ENCODE peak calls at places on chromosome 19, in five cellular contexts. B, N, X, D and Q are unnamed samples. For H3K4me1, the result is how much of the 10 kb centered on the place peaks cover.

GRCh38 chr19:33281296-33281926 is 20.9 kb downstream of the CEBPA start:
- DNase-seq in B (peak), N (no peak), X (no peak), D (no peak), Q (no peak)

GRCh38 chr19:52646571-52647222 is 8.5 kb upstream of the ZNF83 start:
- DNase-seq in B (no peak), N (no peak), X (no peak), D (no peak), Q (no peak)

GRCh38 chr19:55373993-55374757 is 2.5 kb upstream of the TMEM190 start:
- DNase-seq in B (no peak), N (no peak), X (no peak), D (no peak), Q (no peak)

GRCh38 chr19:34645551-34645950 is 31.4 kb downstream of the SCGB2B2 start:
- DNase-seq in B (no peak), N (no peak), X (peak), D (no peak), Q (no peak)

GRCh38 chr19:40501599-40501998 is 34.8 kb downstream of the SPTBN4 start:
- DNase-seq in B (no peak), N (no peak), X (no peak), D (no peak), Q (no peak)

GRCh38 chr19:30596813-30597399 is 224.7 kb downstream of the ZNF536 start:
- DNase-seq in B (no peak), N (no peak), X (no peak), D (peak), Q (no peak)

GRCh38 chr19:48925240-48925843 is 8.2 kb upstream of the DHDH start:
- DNase-seq in B (no peak), N (no peak), X (no peak), D (no peak), Q (no peak)

GRCh38 chr19:50492303-50493052 is 15.8 kb upstream of the GARIN5A start:
- DNase-seq in B (peak), N (no peak), X (peak), D (no peak), Q (no peak)

GRCh38 chr19:35935911-35936737 is at the start of gene LRFN3:
- DNase-seq in B (peak), N (peak), X (peak), D (peak), Q (peak)

GRCh38 chr19:55437410-55437809 is 5.7 kb downstream of the SHISA7 start:
- DNase-seq in B (peak), N (peak), X (no peak), D (no peak), Q (peak)

GRCh38 chr19:48868196-48868886 is at the start of gene PLEKHA4:
- DNase-seq in B (peak), N (no peak), X (peak), D (peak), Q (peak)

GRCh38 chr19:43809762-43810696 is 7.8 kb upstream of the LYPD5 start:
- DNase-seq in B (no peak), N (no peak), X (no peak), D (no peak), Q (no peak)

GRCh38 chr19:11452814-11453335 is 17.4 kb downstream of the PRKCSH start:
- DNase-seq in B (no peak), N (no peak), X (no peak), D (no peak), Q (no peak)

GRCh38 chr19:4983346-4984105 is 14.6 kb downstream of the KDM4B start:
- DNase-seq in B (peak), N (no peak), X (peak), D (no peak), Q (no peak)

GRCh38 chr19:43798546-43799409 is 3.5 kb downstream of the LYPD5 start:
- DNase-seq in B (no peak), N (no peak), X (no peak), D (no peak), Q (no peak)

GRCh38 chr19:53951947-53952346 is 10.8 kb upstream of the CACNG8 start:
- DNase-seq in B (no peak), N (no peak), X (no peak), D (no peak), Q (no peak)

GRCh38 chr19:32336259-32337111 is 8.9 kb upstream of the ZNF507 start:
- DNase-seq in B (no peak), N (no peak), X (no peak), D (no peak), Q (no peak)

GRCh38 chr19:55118401-55118991 is 1.1 kb upstream of the PPP1R12C start:
- DNase-seq in B (peak), N (peak), X (no peak), D (no peak), Q (peak)

GRCh38 chr19:33797821-33798633 is 1.4 kb downstream of the KCTD15 start:
- DNase-seq in B (peak), N (peak), X (peak), D (no peak), Q (peak)

GRCh38 chr19:32339988-32340874 is 5.2 kb upstream of the ZNF507 start:
- DNase-seq in B (peak), N (no peak), X (peak), D (peak), Q (peak)

GRCh38 chr19:10260141-10260584 is 8.1 kb downstream of the MRPL4 start:
- DNase-seq in B (no peak), N (no peak), X (no peak), D (no peak), Q (no peak)

GRCh38 chr19:32674153-32674958 is 624 bp downstream of the ANKRD27 start:
- DNase-seq in B (no peak), N (peak), X (no peak), D (no peak), Q (no peak)

GRCh38 chr19:40332669-40333068 is 15.5 kb downstream of the C19orf47 start:
- DNase-seq in B (no peak), N (no peak), X (no peak), D (no peak), Q (no peak)

GRCh38 chr19:40726279-40726678 is 9.4 kb downstream of the ITPKC start:
- DNase-seq in B (no peak), N (no peak), X (no peak), D (no peak), Q (no peak)

GRCh38 chr19:46390866-46391265 is 22.5 kb downstream of the CCDC8 start:
- DNase-seq in B (no peak), N (no peak), X (peak), D (no peak), Q (no peak)

GRCh38 chr19:39506944-39507714 is 7.8 kb upstream of the SELENOV start:
- DNase-seq in B (no peak), N (peak), X (no peak), D (no peak), Q (no peak)

GRCh38 chr19:27764186-27764804 is 1448.7 kb downstream of the UQCRFS1 start:
- DNase-seq in B (no peak), N (no peak), X (no peak), D (no peak), Q (no peak)

GRCh38 chr19:15445807-15446376 is 3.9 kb downstream of the WIZ start:
- DNase-seq in B (peak), N (no peak), X (peak), D (peak), Q (peak)

GRCh38 chr19:45117167-45117594 is 24.2 kb downstream of the PPP1R37 start:
- DNase-seq in B (no peak), N (no peak), X (no peak), D (no peak), Q (no peak)

GRCh38 chr19:33302175-33302973 is at the start of gene CEBPA:
- DNase-seq in B (peak), N (peak), X (peak), D (no peak), Q (peak)

GRCh38 chr19:40200352-40201099 is 9.3 kb downstream of the MAP3K10 start:
- DNase-seq in B (no peak), N (no peak), X (no peak), D (no peak), Q (no peak)

GRCh38 chr19:51693246-51693645 is at the start of gene SPACA6:
- DNase-seq in B (no peak), N (no peak), X (no peak), D (peak), Q (no peak)

GRCh38 chr19:44643605-44644390 is at the start of gene PVR:
- DNase-seq in B (peak), N (peak), X (peak), D (peak), Q (peak)

GRCh38 chr19:5850743-5851293 is 431 bp downstream of the FUT3 start:
- DNase-seq in B (no peak), N (no peak), X (no peak), D (no peak), Q (no peak)

GRCh38 chr19:3211191-3211590 is 13.3 kb upstream of the CELF5 start:
- DNase-seq in B (no peak), N (no peak), X (no peak), D (no peak), Q (no peak)

GRCh38 chr19:10701955-10702307 is 692 bp downstream of the QTRT1 start:
- DNase-seq in B (no peak), N (peak), X (no peak), D (no peak), Q (no peak)

GRCh38 chr19:8087876-8088275 is 35.3 kb downstream of the CCL25 start:
- DNase-seq in B (no peak), N (no peak), X (no peak), D (no peak), Q (no peak)
- H3K4me1 ChIP-seq in B (under half), N (under half), X (under half), D (under half), Q (under half)

DNA sequence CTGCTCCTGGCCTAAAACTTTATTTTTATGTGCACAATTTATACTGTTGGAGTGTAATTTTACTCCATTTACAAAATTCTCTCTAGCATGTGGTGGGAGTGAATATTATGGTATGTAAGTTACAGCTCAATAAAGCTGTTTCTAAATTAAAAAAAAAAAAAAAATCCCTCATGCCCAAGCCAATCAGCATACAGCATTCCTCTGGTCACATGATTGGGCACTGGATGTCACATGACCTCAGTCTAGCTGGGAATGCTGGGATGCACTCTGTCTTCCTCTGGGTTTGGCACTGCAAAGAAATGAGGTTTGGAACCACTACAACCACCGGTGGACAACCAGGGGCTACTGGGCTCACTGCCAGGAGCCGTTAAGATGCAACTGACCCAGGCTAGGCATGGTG is 67.6 kb downstream of the ZNF557 start:
- DNase-seq in B (no peak), N (no peak), X (no peak), D (no peak), Q (no peak)
- H3K4me3 ChIP-seq in B (no peak), N (no peak), X (no peak), D (no peak), Q (no peak)

GRCh38 chr19:37983153-37983552 is 76.1 kb downstream of the SIPA1L3 start:
- DNase-seq in B (no peak), N (no peak), X (no peak), D (no peak), Q (no peak)
- H3K4me1 ChIP-seq in B (under half), N (under half), X (under half), D (under half), Q (under half)

DNA sequence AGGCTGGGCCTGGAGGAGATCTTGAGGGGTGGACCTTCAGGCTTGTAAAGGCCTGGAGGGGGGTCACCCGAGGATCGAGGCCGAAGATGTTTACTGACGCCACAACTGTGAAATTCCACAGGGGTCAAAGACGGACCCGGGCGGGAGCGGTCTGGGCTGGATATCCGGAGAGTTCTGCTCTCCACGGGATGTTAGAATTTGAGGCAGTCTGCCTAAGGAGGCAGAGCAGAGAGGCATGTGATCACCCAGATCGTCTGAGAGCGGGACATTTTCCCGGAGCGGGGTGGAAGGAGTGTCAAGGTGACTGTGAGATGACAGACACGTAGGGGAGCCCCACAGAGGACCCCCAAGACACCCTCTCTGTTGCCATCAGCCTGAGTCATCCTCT is 13.2 kb downstream of the KLHL26 start:
- DNase-seq in B (peak), N (no peak), X (peak), D (peak), Q (peak)
- H3K4me3 ChIP-seq in B (peak), N (no peak), X (peak), D (no peak), Q (peak)

GRCh38 chr19:2089727-2090053 is 6.4 kb downstream of the MOB3A start:
- DNase-seq in B (no peak), N (no peak), X (no peak), D (no peak), Q (no peak)
- H3K4me1 ChIP-seq in B (under half), N (under half), X (under half), D (under half), Q (half or more)

DNA sequence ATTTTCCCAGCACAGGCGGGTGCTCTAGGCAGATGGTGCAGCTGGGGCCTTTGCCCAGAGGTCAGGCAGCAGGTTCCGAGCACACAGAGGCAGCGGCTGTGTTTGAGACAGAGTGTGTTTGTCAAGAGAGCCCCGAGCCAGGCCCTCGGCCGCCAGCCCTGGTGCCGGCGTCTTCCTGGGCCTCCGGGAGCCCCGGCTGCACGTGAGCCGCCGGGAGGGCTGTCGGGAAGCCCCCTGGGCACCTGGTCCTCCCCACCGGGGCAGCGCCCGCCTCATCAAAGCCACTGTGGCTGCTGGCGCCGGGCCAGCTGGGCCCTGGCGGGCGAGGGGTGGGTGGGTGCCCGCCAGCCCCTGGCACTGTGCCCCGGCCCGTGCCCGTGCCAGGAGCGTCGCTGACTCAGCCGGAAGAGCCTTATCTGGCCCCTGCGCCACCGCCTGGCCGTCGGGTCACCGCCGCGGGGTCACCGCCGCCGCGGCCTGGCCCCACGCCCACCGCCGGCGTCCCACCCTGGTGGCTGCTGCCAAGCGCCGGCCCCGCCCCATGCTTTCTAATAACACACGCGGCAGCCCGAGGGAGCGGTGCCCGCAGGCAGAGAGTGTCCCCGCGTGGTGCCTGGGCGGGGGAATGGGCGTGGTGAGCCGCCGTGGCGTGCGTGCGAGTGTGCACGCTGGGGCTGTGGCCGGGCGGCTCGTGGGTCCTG is 14.9 kb downstream of the ARID3A start:
- DNase-seq in B (peak), N (no peak), X (peak), D (peak), Q (no peak)
- H3K4me3 ChIP-seq in B (peak), N (no peak), X (peak), D (peak), Q (no peak)

DNA sequence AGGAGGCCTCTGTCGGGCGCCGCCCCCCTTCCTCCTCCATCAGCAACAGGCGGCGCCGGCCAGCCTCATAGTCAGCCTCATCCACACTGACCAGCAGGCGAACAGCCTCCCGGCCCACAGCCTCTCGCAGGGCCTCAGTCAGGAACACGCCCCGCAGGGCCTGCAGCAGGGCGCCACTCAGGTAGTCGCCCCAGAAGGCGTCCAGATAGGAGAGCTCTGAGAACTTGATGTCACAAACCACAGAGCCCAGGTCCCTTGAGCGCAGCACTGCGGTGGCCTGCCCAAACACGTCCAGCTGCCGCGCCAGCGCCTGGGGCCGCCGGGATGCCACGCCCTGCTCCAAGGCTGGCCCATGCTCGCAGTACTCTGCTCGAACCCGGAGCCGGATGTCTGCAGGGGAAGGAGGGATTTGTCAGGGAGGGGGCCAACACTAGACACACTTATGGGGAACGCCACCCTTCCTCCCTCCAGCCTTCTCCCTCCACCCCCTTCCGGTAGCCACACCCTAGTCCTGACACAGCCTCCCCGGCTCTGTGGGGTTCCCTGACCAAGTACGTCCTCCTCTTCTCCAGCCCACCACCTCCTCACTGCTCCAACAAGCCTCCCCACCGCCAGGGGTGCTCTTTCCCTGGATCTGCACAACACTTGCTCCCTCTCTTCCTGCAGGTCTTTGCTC is 17.9 kb downstream of the DEDD2 start:
- DNase-seq in B (peak), N (no peak), X (peak), D (no peak), Q (peak)
- H3K4me1 ChIP-seq in B (under half), N (under half), X (under half), D (under half), Q (under half)

GRCh38 chr19:38425222-38425809 is 703 bp downstream of the RASGRP4 start:
- DNase-seq in B (no peak), N (no peak), X (no peak), D (no peak), Q (no peak)
- H3K4me3 ChIP-seq in B (peak), N (no peak), X (peak), D (no peak), Q (peak)

DNA sequence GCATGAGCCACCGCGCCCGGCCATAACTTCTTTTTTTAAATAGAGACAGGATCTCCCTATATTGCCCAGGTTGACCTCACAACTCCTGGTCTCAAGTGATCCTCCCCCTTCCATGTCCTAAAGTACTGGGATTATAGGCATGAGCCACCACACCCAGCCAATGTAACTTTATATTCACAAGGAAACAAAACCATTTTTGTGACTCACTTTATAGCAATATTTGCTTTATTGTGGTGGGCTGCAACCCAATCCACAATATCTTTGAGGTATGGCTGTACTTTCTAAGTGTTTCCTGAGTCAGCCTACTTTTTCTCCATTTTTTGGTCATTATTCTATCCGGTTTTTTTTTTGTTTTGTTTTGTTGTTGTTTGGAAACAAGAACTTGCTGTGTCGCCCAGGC is 7.9 kb upstream of the ZIM3 start:
- DNase-seq in B (no peak), N (no peak), X (no peak), D (no peak), Q (no peak)
- H3K4me1 ChIP-seq in B (under half), N (under half), X (under half), D (under half), Q (under half)

GRCh38 chr19:14440049-14440448 is 6.9 kb downstream of the PKN1 start:
- DNase-seq in B (peak), N (no peak), X (peak), D (peak), Q (peak)
- H3K4me3 ChIP-seq in B (peak), N (no peak), X (peak), D (no peak), Q (no peak)